ENCODE peak calls at places on chromosome 15, in nine cellular contexts. N, C, L, Q, Y, R, O, K and V are unnamed samples.

GRCh38 chr15:51776952-51777574 is 25.7 kb downstream of the TMOD2 start:
- DNase-seq in N (peak), R (peak), Y (peak), K (no peak), O (peak), C (peak), L (peak), Q (peak), V (peak)

GRCh38 chr15:77023576-77024272 is 28.8 kb downstream of the PSTPIP1 start:
- DNase-seq in L (no peak), C (no peak), K (peak), N (no peak), Q (peak), O (no peak), Y (peak), R (no peak), V (no peak)

GRCh38 chr15:57596978-57597377 is 5.3 kb downstream of the MYZAP start:
- DNase-seq in Y (no peak), N (peak), O (no peak), K (no peak), Q (no peak), R (no peak), L (no peak), C (peak), V (no peak)

GRCh38 chr15:36590838-36591237 is 11.4 kb downstream of the CDIN1 start:
- DNase-seq in R (no peak), Y (no peak), O (no peak), L (no peak), N (peak), C (peak), K (no peak), Q (no peak), V (no peak)

GRCh38 chr15:62873203-62873602 is 169.3 kb upstream of the TPM1 start:
- DNase-seq in Q (no peak), O (no peak), L (no peak), R (no peak), K (no peak), C (no peak), N (no peak), Y (no peak), V (no peak)

GRCh38 chr15:100721758-100722550 is 119.6 kb downstream of the ASB7 start:
- DNase-seq in K (no peak), L (no peak), C (peak), N (peak), Q (no peak), O (no peak), R (no peak), Y (no peak), V (no peak)

GRCh38 chr15:56099311-56099710 is 105.9 kb upstream of the NEDD4 start:
- DNase-seq in C (no peak), Y (no peak), Q (no peak), L (no peak), K (no peak), R (no peak), N (no peak), O (no peak), V (no peak)

GRCh38 chr15:86863226-86863915 is 783.7 kb downstream of the AGBL1 start:
- DNase-seq in Y (no peak), N (no peak), L (no peak), R (no peak), Q (no peak), K (no peak), O (no peak), C (peak), V (no peak)

GRCh38 chr15:65752151-65752700 is 39.9 kb downstream of the DENND4A start:
- DNase-seq in K (no peak), C (no peak), Q (no peak), O (no peak), L (no peak), Y (no peak), N (no peak), R (no peak), V (no peak)

GRCh38 chr15:90020041-90020735 is 19.1 kb downstream of the ZNF710 start:
- DNase-seq in K (no peak), R (no peak), N (no peak), C (no peak), Y (no peak), L (no peak), Q (no peak), O (no peak), V (no peak)

GRCh38 chr15:40999190-40999589 is 45.9 kb downstream of the CHAC1 start:
- DNase-seq in L (no peak), R (no peak), N (peak), C (peak), Q (no peak), K (no peak), O (no peak), Y (no peak), V (no peak)

GRCh38 chr15:89665449-89666146 is 10.3 kb upstream of the KIF7 start:
- DNase-seq in L (peak), C (no peak), K (no peak), R (peak), N (no peak), Q (no peak), Y (peak), O (no peak), V (peak)

GRCh38 chr15:38072007-38072506 is 137.6 kb downstream of the TMCO5A start:
- DNase-seq in Q (no peak), Y (no peak), O (no peak), L (no peak), C (no peak), N (no peak), K (no peak), R (no peak), V (no peak)

GRCh38 chr15:39976291-39977274 is 42.7 kb downstream of the EIF2AK4 start:
- DNase-seq in C (peak), Q (peak), K (no peak), R (peak), N (no peak), O (no peak), Y (peak), L (peak), V (peak)